ENCODE peak calls at places on chromosomes 5 and 9, in four cellular contexts. I is T-cell, W is pancreas, S is COLO829. T is an unnamed sample.

GRCh38 chr9:38087934-38088925 is 19.2 kb upstream of the SHB start:
- DNase-seq in I (peak; percentile 60), W (peak; percentile 61), S (peak; percentile 70), T (peak; percentile 50)

GRCh38 chr9:76725181-76725580 is 39.1 kb upstream of the PCA3 start:
- DNase-seq in I (no peak), W (no peak), S (no peak), T (no peak)

GRCh38 chr9:2427016-2427891 is 194.3 kb upstream of the VLDLR start:
- DNase-seq in I (no peak), W (peak; percentile 59), S (no peak), T (no peak)

GRCh38 chr9:88658311-88658822 is 123.4 kb downstream of the NXNL2 start:
- DNase-seq in I (no peak), W (no peak), S (no peak), T (no peak)

GRCh38 chr5:111075520-111075919 is 4.0 kb downstream of the TSLP start:
- DNase-seq in I (no peak), W (no peak), S (no peak), T (no peak)

GRCh38 chr9:5586391-5586802 is 42.5 kb upstream of the RIC1 start:
- DNase-seq in I (no peak), W (no peak), S (no peak), T (no peak)

GRCh38 chr5:1468247-1468612 is 23.0 kb upstream of the SLC6A3 start:
- DNase-seq in I (no peak), W (no peak), S (peak; percentile 4), T (no peak)

GRCh38 chr5:147321569-147321968 is 86.7 kb downstream of the STK32A start:
- DNase-seq in I (no peak), W (no peak), S (no peak), T (no peak)

GRCh38 chr9:138025908-138026307 is 148.3 kb downstream of the CACNA1B start:
- DNase-seq in I (no peak), W (no peak), S (no peak), T (no peak)

GRCh38 chr9:123871781-123872180 is 58.1 kb downstream of the DENND1A start:
- DNase-seq in I (no peak), W (no peak), S (no peak), T (no peak)

GRCh38 chr5:95962475-95962773 is 773 bp upstream of the ELL2 start:
- DNase-seq in I (no peak), W (no peak), S (no peak), T (no peak)

GRCh38 chr5:74240783-74241750 is 399.5 kb downstream of the ENC1 start:
- DNase-seq in I (no peak), W (peak; percentile 77), S (no peak), T (no peak)

GRCh38 chr5:24773241-24773640 is 128.5 kb upstream of the CDH10 start:
- DNase-seq in I (no peak), W (no peak), S (no peak), T (no peak)

GRCh38 chr9:34127035-34127948 is 794 bp upstream of the DCAF12 start:
- DNase-seq in I (no peak), W (peak; percentile 37), S (peak; percentile 33), T (no peak)

GRCh38 chr5:11619339-11620028 is 284.8 kb downstream of the CTNND2 start:
- DNase-seq in I (no peak), W (no peak), S (no peak), T (no peak)

GRCh38 chr9:4344946-4345345 is 45.1 kb upstream of the GLIS3 start:
- DNase-seq in I (no peak), W (no peak), S (no peak), T (no peak)

GRCh38 chr9:109286981-109287380 is 33.9 kb downstream of the EPB41L4B start:
- DNase-seq in I (no peak), W (no peak), S (no peak), T (no peak)

GRCh38 chr5:2810644-2811043 is 59.2 kb upstream of the IRX2 start:
- DNase-seq in I (no peak), W (no peak), S (no peak), T (no peak)

GRCh38 chr5:55154893-55155292 is 5.1 kb upstream of the GPX8 start:
- DNase-seq in I (no peak), W (no peak), S (peak; percentile 13), T (no peak)

GRCh38 chr5:6398570-6399230 is 20.4 kb upstream of the MED10 start:
- DNase-seq in I (no peak), W (no peak), S (no peak), T (no peak)

GRCh38 chr9:34961574-34962480 is 3.7 kb downstream of the PHF24 start:
- DNase-seq in I (no peak), W (no peak), S (peak; percentile 45), T (no peak)

GRCh38 chr5:72234265-72234700 is 85.8 kb downstream of the MRPS27 start:
- DNase-seq in I (peak; percentile 4), W (no peak), S (no peak), T (peak; percentile 8)

GRCh38 chr9:134485653-134486052 is 155.9 kb upstream of the COL5A1 start:
- DNase-seq in I (no peak), W (no peak), S (no peak), T (no peak)

GRCh38 chr9:136765041-136765440 is 723 bp upstream of the LCN15 start:
- DNase-seq in I (no peak), W (no peak), S (no peak), T (no peak)

GRCh38 chr5:151772029-151772867 is 494 bp downstream of the G3BP1 start:
- DNase-seq in I (peak; percentile 34), W (peak; percentile 43), S (peak; percentile 4), T (peak; percentile 19)

GRCh38 chr5:143552680-143553079 is 149.2 kb upstream of the NR3C1 start:
- DNase-seq in I (no peak), W (no peak), S (no peak), T (no peak)

GRCh38 chr5:143889986-143890385 is 78.0 kb downstream of the HMHB1 start:
- DNase-seq in I (no peak), W (no peak), S (no peak), T (no peak)

GRCh38 chr5:92922231-92922967 is 658.6 kb downstream of the NR2F1-AS1 start:
- DNase-seq in I (no peak), W (no peak), S (no peak), T (no peak)

GRCh38 chr5:108681079-108681921 is 66.4 kb upstream of the FER start:
- DNase-seq in I (peak; percentile 10), W (no peak), S (peak; percentile 52), T (no peak)

GRCh38 chr5:108079754-108080153 is 302.1 kb downstream of the FBXL17 start:
- DNase-seq in I (no peak), W (no peak), S (no peak), T (no peak)

GRCh38 chr9:17635115-17635890 is 56.4 kb downstream of the SH3GL2 start:
- DNase-seq in I (no peak), W (no peak), S (no peak), T (no peak)

GRCh38 chr5:41793156-41793770 is 77.0 kb downstream of the OXCT1 start:
- DNase-seq in I (no peak), W (no peak), S (no peak), T (no peak)

T was measured in activated CD4-positive, CD25-positive, alpha-beta regulatory T cell treated with anti-CD3 and anti-CD28 coated beads, Interleukin-2, amount 50 U/mL, for 16 hours.